ENCODE peak calls at places on chromosome 1, in seven cellular contexts. One of them, this sample, is unnamed.

GRCh38 chr1:169676001-169676400 is 35.4 kb downstream of the SELL start:
- DNase-seq in DMS153: no peak
- DNase-seq in stimulated activated CD4-positive, alpha-beta T cell treated with anti-CD3 and anti-CD28 coated beads, Interleukin-4, amount 100 ng/mL, for 24 hours: no peak
- DNase-seq in posterior cingulate gyrus: no peak
- DNase-seq in NCI-H460: no peak
- DNase-seq in mesenteric fat pad: no peak
- DNase-seq in activated CD4-positive, alpha-beta T cell treated with anti-CD3 and anti-CD28 coated beads for 36 hours: no peak
- DNase-seq in this sample: no peak

GRCh38 chr1:31712625-31713024 is 8.8 kb upstream of the COL16A1 start:
- DNase-seq in DMS153: no peak
- DNase-seq in stimulated activated CD4-positive, alpha-beta T cell treated with anti-CD3 and anti-CD28 coated beads, Interleukin-4, amount 100 ng/mL, for 24 hours: no peak
- DNase-seq in posterior cingulate gyrus: no peak
- DNase-seq in NCI-H460: peak
- DNase-seq in mesenteric fat pad: no peak
- DNase-seq in activated CD4-positive, alpha-beta T cell treated with anti-CD3 and anti-CD28 coated beads for 36 hours: no peak
- DNase-seq in this sample: no peak

GRCh38 chr1:115912116-115912515 is 64.2 kb upstream of the SLC22A15 start:
- DNase-seq in DMS153: no peak
- DNase-seq in stimulated activated CD4-positive, alpha-beta T cell treated with anti-CD3 and anti-CD28 coated beads, Interleukin-4, amount 100 ng/mL, for 24 hours: no peak
- DNase-seq in posterior cingulate gyrus: no peak
- DNase-seq in NCI-H460: no peak
- DNase-seq in mesenteric fat pad: no peak
- DNase-seq in activated CD4-positive, alpha-beta T cell treated with anti-CD3 and anti-CD28 coated beads for 36 hours: no peak
- DNase-seq in this sample: no peak

GRCh38 chr1:246724725-246725095 is 501 bp downstream of the SCCPDH start:
- DNase-seq in DMS153: no peak
- DNase-seq in stimulated activated CD4-positive, alpha-beta T cell treated with anti-CD3 and anti-CD28 coated beads, Interleukin-4, amount 100 ng/mL, for 24 hours: no peak
- DNase-seq in posterior cingulate gyrus: no peak
- DNase-seq in NCI-H460: peak
- DNase-seq in mesenteric fat pad: no peak
- DNase-seq in activated CD4-positive, alpha-beta T cell treated with anti-CD3 and anti-CD28 coated beads for 36 hours: no peak
- DNase-seq in this sample: peak

GRCh38 chr1:68973459-68974244 is 476.8 kb upstream of the DEPDC1 start:
- DNase-seq in DMS153: no peak
- DNase-seq in stimulated activated CD4-positive, alpha-beta T cell treated with anti-CD3 and anti-CD28 coated beads, Interleukin-4, amount 100 ng/mL, for 24 hours: no peak
- DNase-seq in posterior cingulate gyrus: no peak
- DNase-seq in NCI-H460: no peak
- DNase-seq in mesenteric fat pad: no peak
- DNase-seq in activated CD4-positive, alpha-beta T cell treated with anti-CD3 and anti-CD28 coated beads for 36 hours: no peak
- DNase-seq in this sample: no peak

GRCh38 chr1:208238710-208239517 is 5.3 kb downstream of the PLXNA2 start:
- DNase-seq in DMS153: no peak
- DNase-seq in stimulated activated CD4-positive, alpha-beta T cell treated with anti-CD3 and anti-CD28 coated beads, Interleukin-4, amount 100 ng/mL, for 24 hours: no peak
- DNase-seq in posterior cingulate gyrus: no peak
- DNase-seq in NCI-H460: no peak
- DNase-seq in mesenteric fat pad: no peak
- DNase-seq in activated CD4-positive, alpha-beta T cell treated with anti-CD3 and anti-CD28 coated beads for 36 hours: peak
- DNase-seq in this sample: no peak

GRCh38 chr1:5223266-5223665 is 568.9 kb downstream of the AJAP1 start:
- DNase-seq in DMS153: no peak
- DNase-seq in stimulated activated CD4-positive, alpha-beta T cell treated with anti-CD3 and anti-CD28 coated beads, Interleukin-4, amount 100 ng/mL, for 24 hours: no peak
- DNase-seq in posterior cingulate gyrus: no peak
- DNase-seq in NCI-H460: no peak
- DNase-seq in mesenteric fat pad: no peak
- DNase-seq in activated CD4-positive, alpha-beta T cell treated with anti-CD3 and anti-CD28 coated beads for 36 hours: no peak
- DNase-seq in this sample: no peak

GRCh38 chr1:72851597-72851996 is 569.3 kb upstream of the NEGR1 start:
- DNase-seq in DMS153: no peak
- DNase-seq in stimulated activated CD4-positive, alpha-beta T cell treated with anti-CD3 and anti-CD28 coated beads, Interleukin-4, amount 100 ng/mL, for 24 hours: no peak
- DNase-seq in posterior cingulate gyrus: no peak
- DNase-seq in NCI-H460: no peak
- DNase-seq in mesenteric fat pad: no peak
- DNase-seq in activated CD4-positive, alpha-beta T cell treated with anti-CD3 and anti-CD28 coated beads for 36 hours: no peak
- DNase-seq in this sample: no peak

GRCh38 chr1:25634896-25635295 is 18.3 kb downstream of the MAN1C1 start:
- DNase-seq in DMS153: no peak
- DNase-seq in stimulated activated CD4-positive, alpha-beta T cell treated with anti-CD3 and anti-CD28 coated beads, Interleukin-4, amount 100 ng/mL, for 24 hours: no peak
- DNase-seq in posterior cingulate gyrus: no peak
- DNase-seq in NCI-H460: no peak
- DNase-seq in mesenteric fat pad: no peak
- DNase-seq in activated CD4-positive, alpha-beta T cell treated with anti-CD3 and anti-CD28 coated beads for 36 hours: no peak
- DNase-seq in this sample: no peak

GRCh38 chr1:225735252-225736149 is 42.1 kb upstream of the SRP9 start:
- DNase-seq in DMS153: peak
- DNase-seq in stimulated activated CD4-positive, alpha-beta T cell treated with anti-CD3 and anti-CD28 coated beads, Interleukin-4, amount 100 ng/mL, for 24 hours: no peak
- DNase-seq in posterior cingulate gyrus: peak
- DNase-seq in NCI-H460: peak
- DNase-seq in mesenteric fat pad: no peak
- DNase-seq in activated CD4-positive, alpha-beta T cell treated with anti-CD3 and anti-CD28 coated beads for 36 hours: no peak
- DNase-seq in this sample: no peak

GRCh38 chr1:39258146-39258924 is 53.8 kb downstream of the MACF1 start:
- DNase-seq in DMS153: peak
- DNase-seq in stimulated activated CD4-positive, alpha-beta T cell treated with anti-CD3 and anti-CD28 coated beads, Interleukin-4, amount 100 ng/mL, for 24 hours: peak
- DNase-seq in posterior cingulate gyrus: no peak
- DNase-seq in NCI-H460: peak
- DNase-seq in mesenteric fat pad: no peak
- DNase-seq in activated CD4-positive, alpha-beta T cell treated with anti-CD3 and anti-CD28 coated beads for 36 hours: peak
- DNase-seq in this sample: peak

GRCh38 chr1:42844592-42845140 is 1.7 kb upstream of the ZNF691 start:
- DNase-seq in DMS153: no peak
- DNase-seq in stimulated activated CD4-positive, alpha-beta T cell treated with anti-CD3 and anti-CD28 coated beads, Interleukin-4, amount 100 ng/mL, for 24 hours: no peak
- DNase-seq in posterior cingulate gyrus: no peak
- DNase-seq in NCI-H460: no peak
- DNase-seq in mesenteric fat pad: no peak
- DNase-seq in activated CD4-positive, alpha-beta T cell treated with anti-CD3 and anti-CD28 coated beads for 36 hours: peak
- DNase-seq in this sample: peak

GRCh38 chr1:177466286-177466685 is 295.5 kb downstream of the BRINP2 start:
- DNase-seq in DMS153: no peak
- DNase-seq in stimulated activated CD4-positive, alpha-beta T cell treated with anti-CD3 and anti-CD28 coated beads, Interleukin-4, amount 100 ng/mL, for 24 hours: no peak
- DNase-seq in posterior cingulate gyrus: no peak
- DNase-seq in NCI-H460: no peak
- DNase-seq in mesenteric fat pad: no peak
- DNase-seq in activated CD4-positive, alpha-beta T cell treated with anti-CD3 and anti-CD28 coated beads for 36 hours: no peak
- DNase-seq in this sample: no peak